ENCODE peak calls at places on chromosomes 1 and 21, in four cellular contexts. H is GM10248; N is Peyer's patch; A is CD8-positive, alpha-beta T cell. I is an unnamed sample.
A peak's percentile ranks its signal among the peaks of the same experiment; 100 is the strongest.

GRCh38 chr1:41891403-41891896 is 27.3 kb downstream of the HIVEP3 start:
- DNase-seq in H (peak; percentile 80), N (peak; percentile 67), A (peak; percentile 22), I (peak; percentile 80)

GRCh38 chr1:166379447-166379846 is 212.6 kb upstream of the FAM78B start:
- DNase-seq in H (no peak), N (no peak), A (no peak), I (no peak)

GRCh38 chr1:167720965-167721616 is 691 bp upstream of the MPZL1 start:
- DNase-seq in H (peak; percentile 27), N (peak; percentile 73), A (no peak), I (no peak)

GRCh38 chr1:69993787-69994186 is 211.6 kb downstream of the LRRC40 start:
- DNase-seq in H (no peak), N (no peak), A (no peak), I (no peak)

GRCh38 chr1:188433428-188433827 is 1604.7 kb downstream of the PLA2G4A start:
- DNase-seq in H (no peak), N (no peak), A (no peak), I (no peak)

GRCh38 chr1:63663873-63664272 is 70.7 kb downstream of the PGM1 start:
- DNase-seq in H (no peak), N (no peak), A (no peak), I (no peak)

GRCh38 chr1:198934901-198935301 is 296.1 kb downstream of the PTPRC start:
- DNase-seq in H (no peak), N (peak; percentile 58), A (peak; percentile 18), I (no peak)

GRCh38 chr1:106937104-106937503 is 119.4 kb upstream of the PRMT6 start:
- DNase-seq in H (no peak), N (no peak), A (no peak), I (no peak)

GRCh38 chr1:114756949-114757454 is 782 bp downstream of the CSDE1 start:
- DNase-seq in H (no peak), N (peak; percentile 57), A (peak; percentile 6), I (no peak)

GRCh38 chr1:154468480-154469240 is 33.4 kb upstream of the TDRD10 start:
- DNase-seq in H (no peak), N (no peak), A (no peak), I (no peak)

GRCh38 chr1:8422439-8423133 is 104.7 kb downstream of the SLC45A1 start:
- DNase-seq in H (no peak), N (peak; percentile 57), A (no peak), I (no peak)

GRCh38 chr1:11982010-11982392 is 1.8 kb downstream of the MFN2 start:
- DNase-seq in H (no peak), N (no peak), A (no peak), I (no peak)

GRCh38 chr1:39701092-39701460 is 9.8 kb upstream of the HPCAL4 start:
- DNase-seq in H (no peak), N (no peak), A (no peak), I (no peak)

GRCh38 chr1:206558794-206559660 is 51.7 kb downstream of the RASSF5 start:
- DNase-seq in H (no peak), N (no peak), A (no peak), I (no peak)

GRCh38 chr1:85087659-85088407 is 39.5 kb upstream of the MCOLN3 start:
- DNase-seq in H (no peak), N (no peak), A (no peak), I (no peak)

GRCh38 chr1:9269078-9269501 is 23.6 kb upstream of the SPSB1 start:
- DNase-seq in H (no peak), N (no peak), A (no peak), I (no peak)

GRCh38 chr1:84611796-84612195 is 37.6 kb upstream of the CTBS start:
- DNase-seq in H (no peak), N (no peak), A (no peak), I (no peak)

GRCh38 chr1:221782970-221783369 is 41.1 kb upstream of the DUSP10 start:
- DNase-seq in H (no peak), N (no peak), A (no peak), I (no peak)

GRCh38 chr1:223462047-223462446 is 68.8 kb downstream of the CCDC185 start:
- DNase-seq in H (no peak), N (no peak), A (no peak), I (no peak)

GRCh38 chr1:19825298-19825697 is 10.2 kb upstream of the RNF186 start:
- DNase-seq in H (no peak), N (no peak), A (no peak), I (no peak)
- TF ChIP-seq CTCF in H (no peak), N (no peak), A (no peak), I (no peak)

DNA sequence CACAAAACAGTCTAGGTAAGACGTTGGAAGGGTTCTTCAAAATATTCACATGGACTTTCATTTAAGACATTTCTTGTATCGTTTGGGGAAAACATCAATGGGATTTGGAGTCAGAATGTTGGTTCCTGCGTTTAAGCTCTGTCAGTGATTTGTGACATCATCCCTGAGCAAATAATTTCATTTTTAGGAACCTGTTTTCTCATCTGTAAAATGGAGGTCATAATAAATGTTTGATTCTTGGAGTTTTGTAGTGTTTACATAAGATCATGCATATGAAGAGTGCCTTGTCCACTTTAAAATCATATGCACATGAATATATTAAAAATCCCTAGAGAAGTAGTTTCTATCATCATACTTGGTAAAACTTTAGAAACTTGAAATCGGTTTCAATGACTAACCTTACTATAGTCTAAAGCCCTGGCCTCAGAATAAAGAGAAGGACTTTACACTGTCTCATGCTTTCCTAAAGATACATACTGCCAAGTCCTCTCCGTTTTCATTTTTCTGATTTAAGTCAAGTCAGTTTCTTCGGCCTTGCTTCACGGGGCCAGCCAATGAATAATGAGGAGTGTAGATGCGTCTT is 178.4 kb downstream of the ADSS2 start:
- DNase-seq in H (no peak), N (no peak), A (no peak), I (no peak)
- TF ChIP-seq CTCF in H (no peak), N (no peak), A (peak; percentile 2), I (no peak)

GRCh38 chr1:87358219-87358618 is 29.5 kb downstream of the LMO4 start:
- DNase-seq in H (no peak), N (no peak), A (no peak), I (no peak)

GRCh38 chr1:87359586-87359985 is 30.9 kb downstream of the LMO4 start:
- DNase-seq in H (no peak), N (no peak), A (no peak), I (no peak)

GRCh38 chr1:87367549-87367948 is 38.9 kb downstream of the LMO4 start:
- DNase-seq in H (no peak), N (no peak), A (no peak), I (no peak)

GRCh38 chr1:87362063-87362833 is 33.6 kb downstream of the LMO4 start:
- DNase-seq in H (no peak), N (no peak), A (no peak), I (no peak)

GRCh38 chr1:87362834-87363426 is 34.2 kb downstream of the LMO4 start:
- DNase-seq in H (no peak), N (no peak), A (no peak), I (no peak)
- TF ChIP-seq CTCF in H (no peak), N (no peak), A (no peak), I (no peak)

DNA sequence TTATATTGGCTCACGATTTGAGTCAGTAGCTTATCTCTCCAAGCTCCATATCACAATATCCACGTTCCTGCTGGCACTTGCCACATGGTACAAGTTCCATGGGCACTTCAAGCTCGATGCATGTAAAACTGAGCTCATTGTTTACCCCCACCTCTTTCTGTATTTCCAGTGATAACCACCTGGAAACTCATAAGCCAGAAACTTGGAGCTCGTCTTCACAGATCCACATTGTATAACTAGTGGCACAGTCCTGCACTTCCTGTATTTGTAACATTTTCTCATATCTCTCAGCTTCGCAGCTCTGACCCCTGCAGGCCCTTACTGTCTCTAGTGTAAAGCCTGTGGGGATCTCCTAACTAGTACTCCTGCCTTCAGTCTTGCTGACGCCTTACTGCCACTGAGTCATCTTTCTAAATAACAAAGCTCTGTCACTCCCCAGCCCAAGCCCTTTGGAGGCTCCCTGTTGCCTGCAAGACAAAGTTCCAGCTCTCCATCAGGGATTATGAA is 6.5 kb upstream of the C2CD4D start:
- DNase-seq in H (no peak), N (peak; percentile 9), A (no peak), I (no peak)
- TF ChIP-seq CTCF in H (no peak), N (no peak), A (no peak), I (no peak)

DNA sequence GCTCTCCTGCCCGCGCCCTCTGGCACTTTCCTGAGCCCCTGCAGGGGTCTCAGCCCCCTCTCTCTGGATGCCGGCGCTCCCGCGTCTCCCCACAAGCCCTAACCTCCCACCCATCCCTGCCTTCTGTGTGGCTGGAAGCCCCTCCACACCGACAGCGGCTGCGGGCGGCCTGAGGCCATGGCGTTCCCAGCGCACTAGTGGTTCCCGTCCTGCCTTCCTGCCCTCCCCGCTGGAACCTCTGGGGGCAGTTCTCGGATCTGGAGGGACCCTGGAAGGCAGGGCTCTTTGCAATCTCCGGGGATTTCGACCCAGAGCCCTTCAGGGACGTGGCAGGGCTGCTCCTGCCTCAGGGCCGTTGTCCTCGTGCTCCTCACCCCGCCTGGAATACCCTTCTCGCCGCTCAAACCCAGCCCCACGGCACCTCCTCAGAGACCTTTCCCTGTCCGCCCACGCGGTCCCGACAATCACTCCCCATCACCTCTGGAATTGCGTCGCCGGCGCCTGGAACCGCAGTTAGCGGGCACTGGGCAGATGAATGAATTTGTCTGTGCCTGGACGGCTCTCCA is 493 bp upstream of the ESPN start:
- DNase-seq in H (no peak), N (no peak), A (no peak), I (peak; percentile 51)
- TF ChIP-seq CTCF in H (no peak), N (no peak), A (no peak), I (no peak)

DNA sequence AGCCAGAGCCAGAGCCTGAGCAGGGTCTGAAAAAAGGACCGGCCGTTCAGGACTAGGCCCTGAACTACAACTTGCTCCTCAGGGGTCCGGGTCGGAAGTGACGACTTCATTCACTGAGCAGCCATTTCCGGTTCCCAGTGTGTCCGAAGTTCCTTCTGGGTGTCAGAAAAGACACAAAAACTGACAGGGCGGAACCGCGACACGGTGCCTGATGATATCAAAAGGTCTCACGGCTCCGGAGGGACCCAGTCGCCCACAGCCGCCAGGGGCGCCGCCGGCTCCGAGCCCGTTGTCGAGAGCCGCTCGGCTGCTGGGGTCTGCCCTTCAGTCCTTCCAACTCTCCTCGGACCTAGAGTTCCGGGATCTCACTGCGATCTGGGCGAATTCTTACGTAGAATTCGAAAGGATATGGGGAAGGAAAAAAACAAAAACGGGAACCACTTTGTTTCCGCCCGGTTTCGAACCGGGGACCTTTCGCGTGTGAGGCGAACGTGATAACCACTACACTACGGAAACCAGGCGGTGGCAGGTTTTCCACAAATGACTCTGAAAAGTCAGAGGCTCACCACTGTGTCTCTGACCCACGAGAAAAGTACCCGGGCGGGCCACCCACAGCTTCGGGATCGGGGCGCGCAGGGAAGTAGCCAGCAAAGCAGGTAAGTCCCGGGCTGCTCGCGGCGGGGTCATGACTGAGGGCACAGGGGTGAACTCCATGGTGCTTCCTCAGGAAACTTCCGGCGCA is 31.8 kb upstream of the CFAP126 start:
- DNase-seq in H (peak; percentile 85), N (peak; percentile 96), A (peak; percentile 84), I (peak; percentile 85)
- TF ChIP-seq CTCF in H (peak; percentile 22), N (no peak), A (peak; percentile 88), I (no peak)

DNA sequence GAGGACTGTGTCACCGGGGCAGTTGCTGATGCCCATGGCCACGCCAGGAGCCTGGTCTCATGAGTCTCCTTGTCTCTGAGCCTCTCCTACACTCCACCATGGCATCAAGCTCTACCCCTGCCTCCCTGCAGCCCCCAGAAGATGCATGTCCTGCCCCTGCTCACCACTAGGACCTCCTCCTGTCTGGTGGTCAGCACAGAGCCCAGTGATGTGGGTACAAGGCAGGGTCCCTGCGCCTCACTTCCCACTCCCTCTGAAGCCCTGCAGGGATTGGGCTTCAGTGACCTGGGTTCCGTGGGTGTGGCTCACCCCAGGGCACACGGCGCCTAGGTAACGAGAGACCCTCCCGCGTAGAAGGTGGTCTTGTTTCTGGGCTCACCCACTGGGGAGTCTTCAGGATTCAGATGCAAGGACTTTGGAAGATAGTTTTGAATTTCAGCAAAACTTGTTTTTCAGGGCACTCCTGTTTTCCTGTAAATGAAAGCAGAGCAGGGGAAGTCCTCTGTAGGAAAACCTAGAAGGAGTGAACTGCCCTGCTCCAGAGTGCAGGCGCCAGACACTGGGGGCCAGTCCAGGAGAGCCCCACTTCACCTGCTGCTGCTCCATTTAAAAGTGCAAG is 2.8 kb downstream of the COL18A1 start:
- DNase-seq in H (no peak), N (no peak), A (no peak), I (no peak)
- TF ChIP-seq CTCF in H (no peak), N (no peak), A (no peak), I (no peak)

I was measured in GM13976.